ENCODE peak calls at places on chromosome 21, in four cellular contexts. W is GM03348, R is brain microvascular endothelial cell, Y is GM04503. A is an unnamed sample.

GRCh38 chr21:41827951-41828883 is 50.9 kb downstream of the PRDM15 start:
- DNase-seq in W (no peak), R (no peak), Y (no peak), A (no peak)

GRCh38 chr21:44551290-44552015 is at the start of gene KRTAP10-2:
- DNase-seq in W (no peak), R (no peak), Y (no peak), A (no peak)

GRCh38 chr21:44364151-44365053 is 11.0 kb downstream of the TRPM2 start:
- DNase-seq in W (no peak), R (no peak), Y (no peak), A (no peak)

GRCh38 chr21:41605178-41605933 is 97.4 kb upstream of the TMPRSS2 start:
- DNase-seq in W (no peak), R (no peak), Y (no peak), A (no peak)

GRCh38 chr21:15001773-15002647 is 62.8 kb downstream of the NRIP1 start:
- DNase-seq in W (no peak), R (no peak), Y (no peak), A (no peak)

GRCh38 chr21:34126269-34126668 is 52.9 kb downstream of the MRPS6 start:
- DNase-seq in W (no peak), R (no peak), Y (no peak), A (no peak)

GRCh38 chr21:18349468-18349867 is 54.1 kb downstream of the TMPRSS15 start:
- DNase-seq in W (no peak), R (no peak), Y (no peak), A (no peak)

GRCh38 chr21:36704958-36705678 is 6.2 kb downstream of the SIM2 start:
- DNase-seq in W (no peak), R (no peak), Y (no peak), A (no peak)

GRCh38 chr21:44368711-44369446 is 15.5 kb downstream of the TRPM2 start:
- DNase-seq in W (no peak), R (no peak), Y (no peak), A (no peak)

GRCh38 chr21:40143822-40144525 is 276.7 kb downstream of the PCP4 start:
- DNase-seq in W (peak), R (peak), Y (peak), A (peak)

GRCh38 chr21:45506836-45507522 is 35.3 kb downstream of the SLC19A1 start:
- DNase-seq in W (no peak), R (no peak), Y (no peak), A (no peak)

GRCh38 chr21:27954806-27955205 is 987.9 kb upstream of the ADAMTS5 start:
- DNase-seq in W (no peak), R (no peak), Y (no peak), A (no peak)

GRCh38 chr21:42032266-42032665 is 22.1 kb upstream of the ZBTB21 start:
- DNase-seq in W (no peak), R (no peak), Y (no peak), A (no peak)

A was measured in iPS DF 6.9.